ENCODE peak calls at places on chromosomes 5 and 9, in four cellular contexts. O is activated CD4-positive, alpha-beta T cell treated with anti-CD3 and anti-CD28 coated beads for 36 hours; X is type B pancreatic cell; G is GM23248. B is an unnamed sample.

GRCh38 chr5:150066436-150066835 is 19.9 kb downstream of the CSF1R start:
- DNase-seq in X (no peak), O (no peak), G (no peak), B (no peak)

GRCh38 chr5:90939208-90939607 is 380.6 kb downstream of the ADGRV1 start:
- DNase-seq in X (no peak), G (peak), O (no peak), B (no peak)

GRCh38 chr5:176388003-176388340 is 426 bp downstream of the NOP16 start:
- DNase-seq in X (no peak), G (peak), O (peak), B (no peak)

GRCh38 chr5:40112875-40113274 is 566.8 kb upstream of the PTGER4 start:
- DNase-seq in G (no peak), O (no peak), X (no peak), B (no peak)

GRCh38 chr9:122374885-122375420 is 4.1 kb downstream of the PTGS1 start:
- DNase-seq in G (peak), O (no peak), X (no peak), B (peak)

GRCh38 chr9:125663127-125663526 is 43.9 kb downstream of the MAPKAP1 start:
- DNase-seq in O (no peak), G (peak), X (no peak), B (no peak)

GRCh38 chr5:135857630-135858311 is 23.3 kb downstream of the SLC25A48 start:
- DNase-seq in O (no peak), X (no peak), G (no peak), B (no peak)

GRCh38 chr5:174045470-174046025 is at the start of gene NSG2:
- DNase-seq in O (peak), X (peak), G (peak), B (peak)

GRCh38 chr5:168401226-168401625 is 85.0 kb upstream of the RARS1 start:
- DNase-seq in G (no peak), O (no peak), X (no peak), B (no peak)

GRCh38 chr9:15308511-15308910 is 1.5 kb upstream of the TTC39B start:
- DNase-seq in O (no peak), X (no peak), G (peak), B (no peak)

GRCh38 chr9:114002986-114003740 is 74.9 kb downstream of the AMBP start:
- DNase-seq in O (no peak), X (no peak), G (no peak), B (no peak)

GRCh38 chr9:137053944-137054931 is at the start of gene ENTPD2:
- DNase-seq in X (no peak), O (peak), G (no peak), B (no peak)